ENCODE peak calls at places on chromosomes 1 and 21, in seven cellular contexts. One of them, this sample, is unnamed.

GRCh38 chr1:94554611-94555010 is 13.1 kb upstream of the F3 start:
- DNase-seq in Caco-2: no peak
- DNase-seq in thoracic aorta: no peak
- DNase-seq in RWPE2: no peak
- DNase-seq in bronchial epithelial cell: no peak
- DNase-seq in NB4: no peak
- DNase-seq in AG10803: no peak
- DNase-seq in this sample: no peak

GRCh38 chr21:33940846-33941245 is 25.2 kb upstream of the ATP5PO start:
- DNase-seq in Caco-2: no peak
- DNase-seq in thoracic aorta: no peak
- DNase-seq in RWPE2: no peak
- DNase-seq in bronchial epithelial cell: no peak
- DNase-seq in NB4: no peak
- DNase-seq in AG10803: peak; percentile 13
- DNase-seq in this sample: no peak

GRCh38 chr1:183126528-183126927 is 59.5 kb upstream of the LAMC2 start:
- DNase-seq in Caco-2: no peak
- DNase-seq in thoracic aorta: no peak
- DNase-seq in RWPE2: no peak
- DNase-seq in bronchial epithelial cell: no peak
- DNase-seq in NB4: no peak
- DNase-seq in AG10803: peak; percentile 93
- DNase-seq in this sample: no peak

GRCh38 chr1:66984491-66984890 is 59.7 kb downstream of the MIER1 start:
- DNase-seq in Caco-2: no peak
- DNase-seq in thoracic aorta: no peak
- DNase-seq in RWPE2: no peak
- DNase-seq in bronchial epithelial cell: no peak
- DNase-seq in NB4: no peak
- DNase-seq in AG10803: no peak
- DNase-seq in this sample: peak; percentile 41

GRCh38 chr1:26799479-26800133 is 11.9 kb downstream of the PIGV start:
- DNase-seq in Caco-2: no peak
- DNase-seq in thoracic aorta: no peak
- DNase-seq in RWPE2: no peak
- DNase-seq in bronchial epithelial cell: peak; percentile 88
- DNase-seq in NB4: no peak
- DNase-seq in AG10803: peak; percentile 93
- DNase-seq in this sample: no peak

GRCh38 chr1:100469578-100469977 is 68.4 kb upstream of the GPR88 start:
- DNase-seq in Caco-2: no peak
- DNase-seq in thoracic aorta: no peak
- DNase-seq in RWPE2: no peak
- DNase-seq in bronchial epithelial cell: no peak
- DNase-seq in NB4: no peak
- DNase-seq in AG10803: no peak
- DNase-seq in this sample: no peak

GRCh38 chr1:177558372-177558771 is 387.6 kb downstream of the BRINP2 start:
- DNase-seq in Caco-2: no peak
- DNase-seq in thoracic aorta: no peak
- DNase-seq in RWPE2: no peak
- DNase-seq in bronchial epithelial cell: no peak
- DNase-seq in NB4: no peak
- DNase-seq in AG10803: no peak
- DNase-seq in this sample: no peak

GRCh38 chr1:246772686-246773085 is 48.5 kb downstream of the SCCPDH start:
- DNase-seq in Caco-2: no peak
- DNase-seq in thoracic aorta: no peak
- DNase-seq in RWPE2: no peak
- DNase-seq in bronchial epithelial cell: no peak
- DNase-seq in NB4: no peak
- DNase-seq in AG10803: no peak
- DNase-seq in this sample: no peak

GRCh38 chr1:112698366-112699310 is 8.3 kb downstream of the RHOC start:
- DNase-seq in Caco-2: peak; percentile 95
- DNase-seq in thoracic aorta: no peak
- DNase-seq in RWPE2: no peak
- DNase-seq in bronchial epithelial cell: no peak
- DNase-seq in NB4: no peak
- DNase-seq in AG10803: no peak
- DNase-seq in this sample: no peak

GRCh38 chr1:52365746-52366516 is at the start of gene CC2D1B:
- DNase-seq in Caco-2: peak; percentile 99
- DNase-seq in thoracic aorta: peak; percentile 89
- DNase-seq in RWPE2: peak; percentile 99
- DNase-seq in bronchial epithelial cell: peak; percentile 95
- DNase-seq in NB4: peak; percentile 98
- DNase-seq in AG10803: peak; percentile 94
- DNase-seq in this sample: peak; percentile 95

GRCh38 chr1:244241438-244241837 is 190.4 kb downstream of the ZBTB18 start:
- DNase-seq in Caco-2: peak; percentile 41
- DNase-seq in thoracic aorta: no peak
- DNase-seq in RWPE2: no peak
- DNase-seq in bronchial epithelial cell: no peak
- DNase-seq in NB4: no peak
- DNase-seq in AG10803: no peak
- DNase-seq in this sample: no peak

GRCh38 chr1:83882906-83883305 is 116.0 kb downstream of the TTLL7 start:
- DNase-seq in Caco-2: no peak
- DNase-seq in thoracic aorta: no peak
- DNase-seq in RWPE2: no peak
- DNase-seq in bronchial epithelial cell: peak; percentile 88
- DNase-seq in NB4: peak; percentile 59
- DNase-seq in AG10803: peak; percentile 66
- DNase-seq in this sample: no peak

GRCh38 chr1:209723265-209723664 is 18.6 kb downstream of the HSD11B1 start:
- DNase-seq in Caco-2: no peak
- DNase-seq in thoracic aorta: no peak
- DNase-seq in RWPE2: no peak
- DNase-seq in bronchial epithelial cell: peak; percentile 79
- DNase-seq in NB4: no peak
- DNase-seq in AG10803: no peak
- DNase-seq in this sample: no peak

GRCh38 chr1:245956225-245956624 is 550.9 kb downstream of the SMYD3 start:
- DNase-seq in Caco-2: no peak
- DNase-seq in thoracic aorta: no peak
- DNase-seq in RWPE2: no peak
- DNase-seq in bronchial epithelial cell: no peak
- DNase-seq in NB4: no peak
- DNase-seq in AG10803: no peak
- DNase-seq in this sample: no peak

GRCh38 chr1:201791775-201792166 is 37.2 kb upstream of the IPO9 start:
- DNase-seq in Caco-2: no peak
- DNase-seq in thoracic aorta: peak; percentile 68
- DNase-seq in RWPE2: no peak
- DNase-seq in bronchial epithelial cell: peak; percentile 62
- DNase-seq in NB4: no peak
- DNase-seq in AG10803: peak; percentile 82
- DNase-seq in this sample: no peak

GRCh38 chr1:213989740-213990472 is 2.1 kb downstream of the PROX1 start:
- DNase-seq in Caco-2: no peak
- DNase-seq in thoracic aorta: no peak
- DNase-seq in RWPE2: no peak
- DNase-seq in bronchial epithelial cell: no peak
- DNase-seq in NB4: no peak
- DNase-seq in AG10803: no peak
- DNase-seq in this sample: no peak

GRCh38 chr1:206537141-206537540 is 29.8 kb downstream of the RASSF5 start:
- DNase-seq in Caco-2: no peak
- DNase-seq in thoracic aorta: no peak
- DNase-seq in RWPE2: no peak
- DNase-seq in bronchial epithelial cell: no peak
- DNase-seq in NB4: no peak
- DNase-seq in AG10803: no peak
- DNase-seq in this sample: no peak

GRCh38 chr21:41506005-41506404 is 2.0 kb downstream of the TMPRSS2 start:
- DNase-seq in Caco-2: no peak
- DNase-seq in thoracic aorta: no peak
- DNase-seq in RWPE2: no peak
- DNase-seq in bronchial epithelial cell: no peak
- DNase-seq in NB4: no peak
- DNase-seq in AG10803: no peak
- DNase-seq in this sample: no peak

GRCh38 chr1:9246841-9247785 is 12.5 kb downstream of the H6PD start:
- DNase-seq in Caco-2: no peak
- DNase-seq in thoracic aorta: no peak
- DNase-seq in RWPE2: no peak
- DNase-seq in bronchial epithelial cell: no peak
- DNase-seq in NB4: no peak
- DNase-seq in AG10803: no peak
- DNase-seq in this sample: no peak

GRCh38 chr1:241821363-241821762 is 26.6 kb upstream of the EXO1 start:
- DNase-seq in Caco-2: no peak
- DNase-seq in thoracic aorta: no peak
- DNase-seq in RWPE2: no peak
- DNase-seq in bronchial epithelial cell: peak; percentile 35
- DNase-seq in NB4: peak; percentile 9
- DNase-seq in AG10803: peak; percentile 47
- DNase-seq in this sample: no peak

DNA sequence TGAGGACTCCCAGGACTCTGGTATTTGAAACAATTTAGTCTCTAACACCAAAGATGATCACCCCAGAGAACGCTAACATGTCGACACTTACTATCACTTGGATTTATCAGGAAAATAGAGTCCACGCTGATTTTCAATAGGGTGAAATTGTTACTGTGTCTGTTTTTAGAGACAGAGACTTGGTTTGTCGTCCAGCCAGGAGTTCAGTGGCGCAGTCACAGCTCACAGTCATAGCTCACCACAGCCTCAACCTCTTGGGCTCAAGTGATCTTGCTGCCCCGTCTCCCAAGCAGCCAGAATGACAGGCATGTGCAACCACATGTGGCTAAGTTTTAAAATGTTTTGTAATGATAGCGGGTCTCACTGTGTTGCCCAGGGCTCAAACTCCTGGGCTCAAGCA is 5.3 kb downstream of the SSU72 start:
- DNase-seq in Caco-2: no peak
- DNase-seq in thoracic aorta: no peak
- DNase-seq in RWPE2: no peak
- DNase-seq in bronchial epithelial cell: no peak
- DNase-seq in NB4: no peak
- DNase-seq in AG10803: no peak
- DNase-seq in this sample: no peak
- H3K4me3 ChIP-seq in Caco-2: no peak overlapping the region
- H3K4me3 ChIP-seq in thoracic aorta: no peak overlapping the region
- H3K4me3 ChIP-seq in RWPE2: no peak overlapping the region
- H3K4me3 ChIP-seq in bronchial epithelial cell: no peak overlapping the region
- H3K4me3 ChIP-seq in NB4: no peak overlapping the region
- H3K4me3 ChIP-seq in AG10803: no peak overlapping the region
- H3K4me3 ChIP-seq in this sample: no peak overlapping the region

DNA sequence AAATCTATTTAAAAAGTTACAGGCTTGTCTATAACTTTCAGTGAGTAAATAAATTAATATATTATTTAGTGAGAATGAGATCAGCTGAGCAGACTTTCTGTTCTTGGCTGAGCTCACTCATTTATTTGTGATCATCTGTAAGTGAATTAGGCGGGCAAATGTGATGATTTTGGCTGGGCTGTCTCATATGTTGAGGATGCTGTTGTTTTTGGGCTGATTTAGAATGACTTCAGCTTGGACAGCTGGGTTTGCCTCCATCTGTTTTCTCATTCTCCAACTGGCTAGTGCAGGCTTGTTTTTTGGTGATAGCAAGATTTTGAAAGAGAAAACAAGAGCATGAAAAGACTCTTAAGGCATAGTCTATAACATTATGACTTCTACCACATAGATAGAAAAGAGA is 475.8 kb upstream of the OLFM3 start:
- DNase-seq in Caco-2: no peak
- DNase-seq in thoracic aorta: no peak
- DNase-seq in RWPE2: no peak
- DNase-seq in bronchial epithelial cell: no peak
- DNase-seq in NB4: no peak
- DNase-seq in AG10803: no peak
- DNase-seq in this sample: no peak
- TF ChIP-seq CTCF in Caco-2: no peak
- TF ChIP-seq CTCF in thoracic aorta: no peak
- TF ChIP-seq CTCF in RWPE2: no peak
- TF ChIP-seq CTCF in bronchial epithelial cell: no peak
- TF ChIP-seq CTCF in NB4: no peak
- TF ChIP-seq CTCF in AG10803: no peak
- TF ChIP-seq CTCF in this sample: no peak

DNA sequence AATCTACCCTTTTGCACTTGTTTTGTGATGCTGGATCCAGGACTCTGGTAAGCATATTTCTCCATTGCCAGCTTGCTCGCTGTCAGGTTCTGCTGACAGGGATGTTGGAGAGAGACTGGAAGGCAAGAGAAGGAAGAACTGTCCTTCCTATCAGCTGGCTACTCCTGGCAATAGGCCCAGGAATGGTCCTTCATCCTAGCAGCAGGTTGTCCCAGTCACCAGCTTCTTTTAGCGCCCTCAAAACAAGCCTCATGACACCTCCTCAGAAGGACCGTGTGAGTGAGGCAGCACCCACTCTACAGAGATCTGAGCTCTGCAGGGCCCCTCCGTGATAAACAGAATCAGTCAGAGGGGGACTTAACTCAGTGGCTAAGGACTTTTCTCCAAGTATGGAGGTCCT is 33.1 kb upstream of the SLAMF9 start:
- DNase-seq in Caco-2: no peak
- DNase-seq in thoracic aorta: no peak
- DNase-seq in RWPE2: no peak
- DNase-seq in bronchial epithelial cell: no peak
- DNase-seq in NB4: no peak
- DNase-seq in AG10803: no peak
- DNase-seq in this sample: no peak
- H3K4me3 ChIP-seq in Caco-2: no peak overlapping the region
- H3K4me3 ChIP-seq in thoracic aorta: no peak overlapping the region
- H3K4me3 ChIP-seq in RWPE2: no peak overlapping the region
- H3K4me3 ChIP-seq in bronchial epithelial cell: no peak overlapping the region
- H3K4me3 ChIP-seq in NB4: no peak overlapping the region
- H3K4me3 ChIP-seq in AG10803: no peak overlapping the region
- H3K4me3 ChIP-seq in this sample: no peak overlapping the region

DNA sequence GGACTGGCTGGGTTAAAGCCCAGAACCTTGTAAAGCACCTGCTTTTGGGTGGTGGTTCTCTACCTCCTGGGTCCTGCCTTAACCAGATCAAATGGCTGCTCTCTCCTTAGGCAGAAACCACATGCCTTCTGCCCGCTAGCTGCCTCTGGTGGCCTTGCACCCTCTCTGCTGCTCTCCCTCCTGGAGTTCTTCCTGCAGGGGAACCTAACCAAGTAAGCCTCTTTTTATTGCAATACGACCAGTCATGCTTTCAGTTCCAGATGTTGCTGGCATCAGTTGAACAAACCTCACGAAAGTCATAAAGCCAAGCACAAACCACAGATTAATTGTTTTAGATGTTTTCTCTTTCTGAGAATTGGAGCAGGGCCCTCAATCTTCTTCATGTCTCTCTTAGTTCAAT is 118.9 kb downstream of the GDAP2 start:
- DNase-seq in Caco-2: no peak
- DNase-seq in thoracic aorta: no peak
- DNase-seq in RWPE2: no peak
- DNase-seq in bronchial epithelial cell: no peak
- DNase-seq in NB4: peak; percentile 22
- DNase-seq in AG10803: peak; percentile 82
- DNase-seq in this sample: no peak
- TF ChIP-seq CTCF in Caco-2: no peak
- TF ChIP-seq CTCF in thoracic aorta: no peak
- TF ChIP-seq CTCF in RWPE2: no peak
- TF ChIP-seq CTCF in bronchial epithelial cell: no peak
- TF ChIP-seq CTCF in NB4: no peak
- TF ChIP-seq CTCF in AG10803: peak; percentile 39
- TF ChIP-seq CTCF in this sample: no peak